ENCODE peak calls at places on chromosome 7, in eight cellular contexts. M is left ventricle myocardium inferior, E is cardiac muscle cell, V is tibial nerve, O is heart left ventricle, J is Peyer's patch, S is dorsolateral prefrontal cortex, Q is fibroblast of lung. Y is an unnamed sample. For H3K27me3, the result is how much of the 10 kb centered on the place peaks cover.

GRCh38 chr7:247166-247565 is 42.8 kb upstream of the FOXL3 start:
- DNase-seq in M (no peak), E (no peak), V (no peak), O (no peak), J (no peak), S (no peak), Q (no peak), Y (no peak)

GRCh38 chr7:96778263-96778662 is 68.6 kb upstream of the SEM1 start:
- DNase-seq in M (no peak), E (no peak), V (no peak), O (no peak), J (no peak), S (no peak), Q (no peak), Y (no peak)

GRCh38 chr7:33874943-33875342 is 30.4 kb upstream of the BMPER start:
- DNase-seq in M (no peak), E (no peak), V (no peak), O (no peak), J (no peak), S (no peak), Q (peak), Y (no peak)

GRCh38 chr7:46530081-46530480 is 609.0 kb upstream of the IGFBP3 start:
- DNase-seq in M (no peak), E (no peak), V (no peak), O (no peak), J (no peak), S (no peak), Q (no peak), Y (no peak)

GRCh38 chr7:28378574-28379149 is 33.7 kb upstream of the CREB5 start:
- DNase-seq in M (no peak), E (no peak), V (no peak), O (no peak), J (no peak), S (no peak), Q (no peak), Y (no peak)

GRCh38 chr7:133910761-133911160 is 216.4 kb upstream of the LRGUK start:
- DNase-seq in M (no peak), E (no peak), V (no peak), O (no peak), J (no peak), S (no peak), Q (no peak), Y (no peak)

GRCh38 chr7:149884016-149884415 is 10.2 kb downstream of the ATP6V0E2 start:
- DNase-seq in M (no peak), E (no peak), V (no peak), O (no peak), J (no peak), S (no peak), Q (no peak), Y (no peak)

GRCh38 chr7:41134242-41134872 is 568.5 kb downstream of the INHBA start:
- DNase-seq in M (no peak), E (peak), V (no peak), O (no peak), J (no peak), S (no peak), Q (peak), Y (no peak)

GRCh38 chr7:98617051-98617959 is at the start of gene NPTX2:
- DNase-seq in M (peak), E (peak), V (no peak), O (peak), J (no peak), S (peak), Q (no peak), Y (no peak)

GRCh38 chr7:96436880-96437279 is 115.0 kb upstream of the SLC25A13 start:
- DNase-seq in M (no peak), E (no peak), V (no peak), O (no peak), J (no peak), S (no peak), Q (no peak), Y (no peak)

GRCh38 chr7:132402096-132402495 is 174.2 kb downstream of the PLXNA4 start:
- DNase-seq in M (no peak), E (no peak), V (no peak), O (no peak), J (no peak), S (no peak), Q (no peak), Y (no peak)

GRCh38 chr7:152860302-152860701 is 100.8 kb downstream of the ACTR3B start:
- DNase-seq in M (no peak), E (no peak), V (no peak), O (no peak), J (no peak), S (no peak), Q (no peak), Y (no peak)

GRCh38 chr7:132131196-132131595 is 445.1 kb downstream of the PLXNA4 start:
- DNase-seq in M (no peak), E (no peak), V (no peak), O (no peak), J (no peak), S (no peak), Q (no peak), Y (no peak)

GRCh38 chr7:11021468-11021867 is 47.8 kb downstream of the PHF14 start:
- DNase-seq in M (no peak), E (no peak), V (no peak), O (no peak), J (no peak), S (no peak), Q (no peak), Y (no peak)

GRCh38 chr7:30596043-30596641 is 1.5 kb downstream of the GARS1 start:
- DNase-seq in M (no peak), E (no peak), V (no peak), O (no peak), J (no peak), S (no peak), Q (peak), Y (no peak)

GRCh38 chr7:119436882-119437281 is 836.1 kb upstream of the KCND2 start:
- DNase-seq in M (no peak), E (no peak), V (no peak), O (no peak), J (no peak), S (no peak), Q (no peak), Y (no peak)

GRCh38 chr7:50303082-50303893 is 1.2 kb upstream of the IKZF1 start:
- DNase-seq in M (no peak), E (no peak), V (no peak), O (peak), J (no peak), S (no peak), Q (no peak), Y (no peak)

GRCh38 chr7:40866601-40867000 is 731.8 kb downstream of the SUGCT start:
- DNase-seq in M (no peak), E (peak), V (no peak), O (no peak), J (no peak), S (no peak), Q (peak), Y (no peak)

GRCh38 chr7:135158141-135158655 is 10.3 kb downstream of the TMEM140 start:
- DNase-seq in M (no peak), E (no peak), V (no peak), O (no peak), J (no peak), S (no peak), Q (no peak), Y (no peak)

GRCh38 chr7:69717221-69717620 is 118.9 kb downstream of the AUTS2 start:
- DNase-seq in M (no peak), E (no peak), V (no peak), O (no peak), J (no peak), S (no peak), Q (no peak), Y (no peak)

GRCh38 chr7:118109607-118110006 is 74.4 kb upstream of the LSM8 start:
- DNase-seq in M (no peak), E (no peak), V (no peak), O (no peak), J (no peak), S (no peak), Q (no peak), Y (no peak)

GRCh38 chr7:92645531-92646061 is 55.4 kb upstream of the FAM133B start:
- DNase-seq in M (no peak), E (no peak), V (no peak), O (no peak), J (no peak), S (no peak), Q (no peak), Y (no peak)

GRCh38 chr7:92648082-92648481 is 57.9 kb upstream of the FAM133B start:
- DNase-seq in M (no peak), E (no peak), V (no peak), O (no peak), J (no peak), S (no peak), Q (no peak), Y (no peak)

GRCh38 chr7:92647652-92648051 is 57.5 kb upstream of the FAM133B start:
- DNase-seq in M (no peak), E (no peak), V (no peak), O (no peak), J (no peak), S (no peak), Q (no peak), Y (no peak)

GRCh38 chr7:92645114-92645497 is 54.9 kb upstream of the FAM133B start:
- DNase-seq in M (no peak), E (no peak), V (no peak), O (no peak), J (no peak), S (no peak), Q (no peak), Y (no peak)

GRCh38 chr7:92646966-92647625 is 56.9 kb upstream of the FAM133B start:
- DNase-seq in M (no peak), E (no peak), V (no peak), O (no peak), J (no peak), S (no peak), Q (no peak), Y (no peak)
- H3K27ac ChIP-seq in M (no peak), E (no peak), V (no peak), O (no peak), J (no peak), S (peak), Q (no peak), Y (no peak)

GRCh38 chr7:150962743-150963399 is 15.2 kb downstream of the KCNH2 start:
- DNase-seq in M (peak), E (peak), V (no peak), O (peak), J (peak), S (peak), Q (peak), Y (peak)
- TF ChIP-seq CTCF in M (peak), E (peak), V (peak), O (peak), J (peak), S (peak), Q (peak), Y (peak)

GRCh38 chr7:129144095-129144833 is at the start of gene TSPAN33:
- DNase-seq in M (peak), E (peak), V (peak), O (peak), J (peak), S (peak), Q (peak), Y (peak)
- H3K27me3 ChIP-seq in M (under half), E (under half), V (under half), O (under half), J (under half), S (under half), Q (under half), Y (under half)

DNA sequence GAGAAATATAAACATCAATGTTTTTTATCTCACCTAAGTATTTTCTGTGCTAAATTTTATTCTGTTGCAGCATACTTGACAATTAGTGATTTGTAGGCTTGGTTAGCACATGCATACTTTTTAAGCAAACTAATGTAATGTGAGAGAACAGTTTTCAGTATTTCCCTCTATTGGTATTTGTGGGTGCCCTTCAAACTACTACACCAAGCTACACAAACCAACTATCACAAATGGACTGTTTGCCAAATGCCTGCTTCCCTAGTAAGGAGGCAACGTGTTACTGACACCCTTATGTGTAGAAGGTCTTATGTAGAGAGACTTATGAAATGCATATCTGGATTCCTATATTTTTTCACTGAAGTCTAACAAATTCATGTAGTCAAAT is 98.4 kb upstream of the FZD1 start:
- DNase-seq in M (no peak), E (no peak), V (no peak), O (no peak), J (no peak), S (no peak), Q (peak), Y (no peak)
- H3K27ac ChIP-seq in M (no peak), E (no peak), V (no peak), O (no peak), J (no peak), S (no peak), Q (peak), Y (no peak)

GRCh38 chr7:38425509-38425908 is 152.1 kb upstream of the TARP start:
- DNase-seq in M (no peak), E (no peak), V (no peak), O (no peak), J (no peak), S (no peak), Q (no peak), Y (no peak)

GRCh38 chr7:38429057-38429456 is 155.6 kb upstream of the TARP start:
- DNase-seq in M (no peak), E (no peak), V (no peak), O (no peak), J (no peak), S (no peak), Q (no peak), Y (no peak)

GRCh38 chr7:38427279-38427955 is 154.0 kb upstream of the TARP start:
- DNase-seq in M (no peak), E (no peak), V (no peak), O (no peak), J (no peak), S (no peak), Q (no peak), Y (no peak)

GRCh38 chr7:38428040-38428439 is 154.6 kb upstream of the TARP start:
- DNase-seq in M (no peak), E (no peak), V (no peak), O (no peak), J (no peak), S (no peak), Q (peak), Y (no peak)

DNA sequence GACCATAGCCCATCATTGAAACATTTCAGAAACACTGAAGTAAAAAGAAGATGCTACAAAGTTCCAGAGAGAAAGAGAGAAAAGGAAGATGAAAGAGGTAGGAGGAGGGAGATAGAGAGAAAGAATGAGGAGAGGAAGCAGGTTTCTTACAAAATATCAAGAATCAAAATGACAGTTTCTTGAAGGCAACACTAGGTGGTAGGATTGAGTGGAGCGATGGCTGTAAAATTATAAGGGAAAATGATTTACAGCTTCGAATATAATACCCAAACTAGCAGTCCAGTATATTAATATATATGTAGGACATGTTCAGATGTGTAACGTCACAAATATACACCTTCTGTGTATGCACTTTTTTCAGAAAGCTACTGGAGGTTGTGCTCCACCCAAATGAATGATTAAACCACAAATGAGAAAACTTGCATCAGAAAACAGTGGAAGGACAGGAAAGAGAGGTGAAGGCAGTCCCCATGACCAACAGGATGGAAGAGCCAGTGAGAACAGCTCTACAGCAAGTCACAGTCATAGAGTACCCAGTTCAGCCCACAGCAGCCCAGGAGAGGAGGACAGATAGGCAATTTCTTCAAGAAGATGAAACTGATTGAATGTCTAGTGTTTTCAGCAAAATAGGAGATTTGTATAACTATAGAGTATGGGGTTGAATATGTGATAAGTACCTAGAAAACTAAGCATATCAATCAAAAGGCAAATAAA is 151.5 kb upstream of the TARP start:
- DNase-seq in M (no peak), E (no peak), V (no peak), O (no peak), J (no peak), S (no peak), Q (peak), Y (no peak)
- TF ChIP-seq CTCF in M (no peak), E (peak), V (no peak), O (no peak), J (no peak), S (no peak), Q (no peak), Y (no peak)

GRCh38 chr7:26368542-26368941 is 76.9 kb downstream of the SNX10 start:
- DNase-seq in M (no peak), E (no peak), V (no peak), O (no peak), J (no peak), S (no peak), Q (peak), Y (no peak)

GRCh38 chr7:26367219-26367711 is 75.6 kb downstream of the SNX10 start:
- DNase-seq in M (no peak), E (no peak), V (no peak), O (no peak), J (no peak), S (no peak), Q (no peak), Y (no peak)

GRCh38 chr7:26363465-26363864 is 71.8 kb downstream of the SNX10 start:
- DNase-seq in M (no peak), E (no peak), V (no peak), O (no peak), J (no peak), S (no peak), Q (no peak), Y (no peak)

GRCh38 chr7:26365897-26366267 is 74.2 kb downstream of the SNX10 start:
- DNase-seq in M (no peak), E (no peak), V (no peak), O (no peak), J (no peak), S (no peak), Q (no peak), Y (no peak)

DNA sequence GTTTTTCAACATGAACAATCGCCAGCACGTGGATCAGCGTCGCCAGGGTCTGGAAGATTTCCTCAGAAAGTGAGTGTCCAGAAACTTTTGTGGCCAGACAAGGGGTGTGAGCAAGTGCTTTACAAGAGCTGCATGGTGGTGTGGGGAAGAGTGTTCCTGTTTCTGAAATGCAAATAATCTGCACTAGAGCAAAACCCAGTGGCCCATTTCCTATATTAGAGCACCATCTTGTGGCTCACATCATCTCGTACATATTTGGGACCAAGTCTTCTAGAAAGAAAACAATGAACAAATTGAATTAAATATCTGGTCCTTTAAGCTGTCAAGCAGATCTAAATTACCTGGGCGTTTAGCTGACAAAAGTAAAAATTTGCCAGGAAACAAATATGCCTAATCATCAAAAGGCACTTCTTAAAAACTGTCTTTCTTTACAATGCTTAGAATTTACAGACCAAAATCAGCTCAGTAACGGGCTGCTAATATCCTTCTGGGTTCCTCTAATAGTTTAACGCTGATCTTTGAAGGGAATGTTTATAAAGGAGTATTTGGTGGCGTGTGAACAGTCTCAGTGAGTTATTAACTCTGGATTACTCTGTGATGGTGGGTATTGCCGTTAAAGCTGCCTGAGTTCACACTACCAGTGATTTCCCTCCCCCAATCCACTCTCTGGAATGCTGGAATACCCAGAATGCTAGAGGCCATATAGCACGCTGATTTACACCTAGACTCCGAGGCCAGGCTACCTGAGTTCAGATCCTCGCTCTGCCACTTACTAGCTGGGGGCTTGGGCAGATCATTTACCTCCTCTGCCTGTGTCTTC is 73.6 kb downstream of the SNX10 start:
- DNase-seq in M (no peak), E (peak), V (no peak), O (no peak), J (peak), S (no peak), Q (peak), Y (peak)
- H3K27me3 ChIP-seq in M (half or more), E (under half), V (under half), O (under half), J (under half), S (under half), Q (under half), Y (under half)